ENCODE peak calls at places on chromosome 9, in five cellular contexts. R, O, C, L and Y are unnamed samples.

GRCh38 chr9:98418578-98419259 is 163.3 kb upstream of the TBC1D2 start:
- DNase-seq in L (no peak), C (no peak), R (no peak), O (no peak), Y (no peak)

GRCh38 chr9:10366171-10366779 is 246.5 kb downstream of the PTPRD start:
- DNase-seq in O (no peak), L (no peak), R (no peak), C (no peak), Y (no peak)

GRCh38 chr9:104750185-104750762 is 2.8 kb downstream of the NIPSNAP3A start:
- DNase-seq in C (no peak), L (no peak), R (no peak), O (no peak), Y (no peak)

GRCh38 chr9:16291921-16292320 is 578.5 kb downstream of the BNC2 start:
- DNase-seq in C (no peak), R (no peak), O (no peak), L (no peak), Y (no peak)

GRCh38 chr9:21119093-21119770 is 22.4 kb downstream of the IFNW1 start:
- DNase-seq in L (no peak), C (no peak), O (no peak), R (no peak), Y (no peak)

GRCh38 chr9:76451234-76451633 is 7.7 kb upstream of the GCNT1 start:
- DNase-seq in O (no peak), R (no peak), L (no peak), C (no peak), Y (no peak)

GRCh38 chr9:90848866-90849265 is 47.2 kb downstream of the SYK start:
- DNase-seq in O (no peak), R (no peak), L (no peak), C (no peak), Y (no peak)

GRCh38 chr9:115137511-115137910 is 19.6 kb upstream of the TNC start:
- DNase-seq in R (no peak), L (no peak), C (no peak), O (no peak), Y (no peak)

GRCh38 chr9:20024159-20024571 is 235.3 kb upstream of the SLC24A2 start:
- DNase-seq in R (no peak), O (no peak), L (no peak), C (no peak), Y (no peak)

GRCh38 chr9:1429328-1429727 is 379.2 kb downstream of the DMRT2 start:
- DNase-seq in R (no peak), O (peak), C (no peak), L (no peak), Y (no peak)

GRCh38 chr9:91417602-91418218 is 5.9 kb downstream of the NFIL3 start:
- DNase-seq in O (no peak), C (no peak), R (no peak), L (no peak), Y (no peak)

GRCh38 chr9:121288874-121289553 is 21.1 kb downstream of the GSN start:
- DNase-seq in C (peak), R (peak), O (peak), L (peak), Y (peak)

GRCh38 chr9:121285835-121286687 is 18.1 kb downstream of the GSN start:
- DNase-seq in C (peak), R (peak), O (peak), L (peak), Y (no peak)

GRCh38 chr9:121286688-121286972 is 18.7 kb downstream of the GSN start:
- DNase-seq in O (no peak), R (no peak), L (no peak), C (no peak), Y (no peak)

GRCh38 chr9:121288557-121288873 is 20.6 kb downstream of the GSN start:
- DNase-seq in O (no peak), R (no peak), C (no peak), L (no peak), Y (no peak)

DNA sequence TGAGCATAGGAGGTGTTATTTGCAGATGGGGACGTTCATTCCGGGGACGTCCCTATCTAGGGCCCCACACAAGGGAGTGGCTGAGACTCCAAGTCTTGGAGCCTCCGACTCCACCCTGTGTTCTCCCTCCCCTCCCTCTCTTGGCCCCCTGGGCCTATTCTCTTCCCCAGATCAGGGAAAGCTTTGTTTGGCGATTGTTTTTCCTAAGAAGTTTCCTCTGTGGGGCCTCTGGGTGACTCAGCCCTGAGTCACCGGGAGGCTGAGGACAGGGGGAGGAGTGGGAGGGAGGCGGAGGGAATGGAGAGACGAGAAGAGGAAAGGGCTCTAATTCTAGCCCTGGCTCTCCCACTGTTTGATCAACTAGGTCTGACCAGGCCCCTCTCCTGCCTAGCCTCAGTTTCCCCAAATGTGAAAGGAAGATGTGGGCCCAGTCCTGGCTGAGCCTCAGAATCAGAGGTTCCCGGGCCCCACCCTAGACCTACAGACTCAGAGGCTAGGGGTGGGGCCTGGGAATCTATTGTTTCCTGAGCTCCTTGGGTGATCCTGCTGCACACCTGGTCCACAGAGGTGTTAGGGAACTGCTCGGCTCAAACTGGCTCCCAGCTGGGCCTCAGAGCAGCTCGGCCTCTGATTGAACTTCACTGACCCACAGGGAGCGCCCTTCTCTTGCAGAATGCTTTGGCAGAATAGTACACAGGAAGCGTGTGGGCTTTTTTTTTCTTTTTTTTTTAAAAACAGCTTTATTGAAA is 19.2 kb downstream of the GSN start:
- DNase-seq in L (peak), R (peak), C (peak), O (peak), Y (peak)
- TF ChIP-seq POLR2AphosphoS5 in L (peak), R (peak), C (peak), O (peak), Y (peak)

GRCh38 chr9:135480071-135480941 is 724 bp downstream of the PPP1R26 start:
- DNase-seq in C (no peak), L (no peak), R (no peak), O (peak), Y (no peak)
- TF ChIP-seq POLR2A in C (no peak), L (no peak), R (no peak), O (no peak), Y (no peak)

GRCh38 chr9:120610975-120611689 is 31.2 kb upstream of the CDK5RAP2 start:
- DNase-seq in C (no peak), O (no peak), R (no peak), L (no peak), Y (no peak)
- TF ChIP-seq CTCF in C (no peak), O (peak), R (no peak), L (no peak), Y (no peak)

GRCh38 chr9:70205366-70206020 is 53.3 kb upstream of the SMC5 start:
- DNase-seq in R (no peak), C (peak), L (peak), O (no peak), Y (no peak)
- TF ChIP-seq POLR2AphosphoS5 in R (no peak), C (no peak), L (no peak), O (no peak), Y (no peak)

DNA sequence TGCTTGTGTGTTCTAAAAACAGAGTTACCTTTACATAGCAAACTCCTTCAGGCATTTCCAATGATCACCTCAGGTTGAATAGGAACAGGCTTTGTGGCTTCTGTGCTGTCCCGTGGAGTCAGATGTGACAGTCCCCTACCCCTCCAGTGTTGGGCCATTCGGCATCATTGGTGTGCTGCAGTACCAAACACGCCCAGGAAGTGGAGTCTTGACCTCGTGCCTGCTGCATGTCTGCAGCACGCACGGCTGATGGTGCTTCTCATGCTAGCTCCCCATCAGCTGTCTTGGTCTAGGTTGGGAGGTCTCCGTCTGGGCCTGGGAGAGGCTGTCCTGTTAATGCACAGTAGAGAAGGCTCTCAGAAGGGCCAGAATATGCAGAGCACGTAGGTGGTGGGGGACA is 42.5 kb upstream of the PHF2 start:
- DNase-seq in C (no peak), O (no peak), R (no peak), L (no peak), Y (no peak)
- TF ChIP-seq POLR2A in C (no peak), O (no peak), R (no peak), L (no peak), Y (no peak)